ENCODE peak calls at places on chromosomes 6 and 20, in five cellular contexts. Q, L, Y, O and C are unnamed samples.

GRCh38 chr6:2162089-2162465 is 83.3 kb downstream of the GMDS start:
- DNase-seq in Q (no peak), L (no peak), Y (no peak), O (peak; percentile 32), C (no peak)

GRCh38 chr20:54525906-54526596 is 50.7 kb downstream of the DOK5 start:
- DNase-seq in Q (peak; percentile 50), L (no peak), Y (no peak), O (no peak), C (no peak)

GRCh38 chr20:15278041-15278440 is 940.6 kb upstream of the FLRT3 start:
- DNase-seq in Q (no peak), L (no peak), Y (no peak), O (no peak), C (no peak)

GRCh38 chr6:54017877-54018276 is 93.4 kb upstream of the MLIP start:
- DNase-seq in Q (no peak), L (no peak), Y (no peak), O (no peak), C (no peak)

GRCh38 chr6:100962466-100962865 is 81.3 kb upstream of the ASCC3 start:
- DNase-seq in Q (no peak), L (no peak), Y (no peak), O (no peak), C (no peak)

GRCh38 chr20:1629321-1629720 is 9.5 kb upstream of the SIRPB1 start:
- DNase-seq in Q (no peak), L (no peak), Y (no peak), O (no peak), C (no peak)

GRCh38 chr20:49161428-49162152 is 26.5 kb downstream of the STAU1 start:
- DNase-seq in Q (no peak), L (no peak), Y (no peak), O (no peak), C (no peak)

GRCh38 chr6:37809144-37809543 is 10.4 kb upstream of the ZFAND3 start:
- DNase-seq in Q (no peak), L (no peak), Y (no peak), O (no peak), C (no peak)

GRCh38 chr20:49388790-49389189 is 93.7 kb downstream of the KCNB1 start:
- DNase-seq in Q (no peak), L (no peak), Y (no peak), O (no peak), C (no peak)

GRCh38 chr6:168675933-168676551 is 235.1 kb downstream of the SMOC2 start:
- DNase-seq in Q (no peak), L (no peak), Y (no peak), O (no peak), C (no peak)

GRCh38 chr6:5997420-5998093 is 9.2 kb downstream of the NRN1 start:
- DNase-seq in Q (peak; percentile 86), L (no peak), Y (no peak), O (no peak), C (no peak)

GRCh38 chr6:139013185-139013800 is 15.3 kb upstream of the ABRACL start:
- DNase-seq in Q (no peak), L (no peak), Y (no peak), O (no peak), C (no peak)

GRCh38 chr20:36462440-36463211 is 78.7 kb upstream of the MYL9 start:
- DNase-seq in Q (peak; percentile 74), L (no peak), Y (no peak), O (no peak), C (no peak)

GRCh38 chr6:36104836-36105235 is 25.5 kb upstream of the MAPK13 start:
- DNase-seq in Q (no peak), L (no peak), Y (no peak), O (no peak), C (peak; percentile 10)

GRCh38 chr20:19407731-19408130 is 195.3 kb downstream of the SLC24A3 start:
- DNase-seq in Q (no peak), L (peak; percentile 78), Y (no peak), O (no peak), C (no peak)

GRCh38 chr20:47466193-47466592 is 35.5 kb upstream of the NCOA3 start:
- DNase-seq in Q (no peak), L (no peak), Y (no peak), O (no peak), C (no peak)

GRCh38 chr6:24052632-24053031 is 73.4 kb upstream of the NRSN1 start:
- DNase-seq in Q (no peak), L (no peak), Y (no peak), O (no peak), C (no peak)

DNA sequence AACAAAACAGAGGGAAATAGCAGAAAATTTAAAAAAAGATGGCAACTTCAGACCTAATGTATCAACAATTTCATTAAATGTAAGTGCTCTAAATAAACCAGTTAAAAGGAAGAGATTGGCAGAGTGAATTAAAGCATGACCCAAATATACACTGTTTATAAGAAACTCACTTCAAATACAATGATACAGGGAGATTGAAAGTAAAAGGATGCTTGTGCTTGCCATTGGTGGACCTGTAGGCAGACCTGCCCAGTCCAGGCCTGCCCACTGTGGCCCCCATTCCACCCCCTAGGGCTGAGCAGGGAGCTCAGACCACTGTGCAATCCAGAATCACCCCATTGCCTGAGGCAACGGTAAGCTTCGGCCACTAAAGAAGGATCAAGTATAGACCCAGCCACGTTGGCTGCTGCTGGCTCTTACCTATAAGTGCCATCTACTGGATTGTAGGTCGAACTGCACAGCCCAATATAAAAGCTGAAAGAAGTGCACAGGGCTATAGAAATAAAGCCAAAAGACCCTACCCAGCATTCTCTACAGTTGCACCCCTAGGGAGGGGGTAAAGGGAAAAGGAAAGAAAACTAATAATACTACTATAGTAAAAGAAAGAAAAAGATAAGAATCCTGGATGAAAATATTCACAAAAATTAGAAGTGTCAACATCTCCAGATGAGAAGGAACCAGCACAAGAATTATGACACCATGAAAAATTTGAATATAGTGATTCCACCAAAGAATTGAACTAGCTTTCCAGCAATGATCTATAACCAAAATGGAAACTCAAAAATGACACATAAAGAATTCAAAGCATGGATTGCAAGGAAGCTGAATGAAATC is 36.1 kb downstream of the PSMB1 start:
- DNase-seq in Q (peak; percentile 80), L (peak; percentile 19), Y (peak; percentile 50), O (peak; percentile 48), C (peak; percentile 31)
- H3K4me3 ChIP-seq in Q (no peak overlapping the region), L (no peak overlapping the region), Y (peak overlapping the region; percentile 45), O (no peak overlapping the region), C (no peak overlapping the region)

DNA sequence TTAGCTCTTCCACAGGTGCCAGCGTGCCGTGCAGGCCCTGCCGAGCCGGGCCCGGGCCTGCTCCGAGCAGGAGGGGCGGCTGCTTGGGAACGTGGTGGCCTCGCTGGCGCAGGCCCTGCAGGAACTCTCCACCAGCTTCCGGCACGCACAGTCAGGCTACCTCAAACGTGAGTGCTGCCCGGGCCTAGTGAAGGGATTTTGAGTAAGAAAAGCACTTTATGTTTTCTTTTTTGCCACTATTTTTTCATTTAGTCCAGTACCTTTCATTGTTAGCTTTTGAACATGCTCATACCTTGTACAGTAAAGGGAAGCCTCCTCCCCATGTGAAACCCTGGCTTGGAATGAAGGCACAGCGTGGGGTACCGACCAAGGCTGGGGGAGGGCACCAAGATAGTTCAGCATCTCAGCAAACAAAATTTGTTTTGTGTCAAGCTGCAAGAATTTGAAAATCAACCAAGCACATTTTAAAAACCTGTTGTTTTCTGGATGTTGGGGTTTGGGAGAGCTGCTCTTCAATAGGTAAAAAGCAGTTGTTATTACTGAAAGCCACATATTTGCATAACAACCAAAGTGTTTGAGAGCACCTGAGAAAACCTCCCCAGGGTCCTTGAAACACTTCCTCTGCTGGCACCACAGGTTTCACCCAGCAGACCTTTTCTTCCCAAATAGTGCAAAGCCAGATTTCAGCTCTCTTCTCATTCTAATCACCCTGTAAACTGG is 18.4 kb downstream of the STX16 start:
- DNase-seq in Q (peak; percentile 90), L (no peak), Y (no peak), O (no peak), C (no peak)
- H3K4me3 ChIP-seq in Q (no peak overlapping the region), L (no peak overlapping the region), Y (no peak overlapping the region), O (no peak overlapping the region), C (no peak overlapping the region)

GRCh38 chr6:3748726-3749389 is 2.7 kb downstream of the PXDC1 start:
- DNase-seq in Q (no peak), L (no peak), Y (no peak), O (no peak), C (no peak)

GRCh38 chr6:3750324-3751018 is 1.0 kb downstream of the PXDC1 start:
- DNase-seq in Q (peak; percentile 82), L (peak; percentile 88), Y (no peak), O (no peak), C (no peak)

GRCh38 chr6:3749390-3749978 is 2.0 kb downstream of the PXDC1 start:
- DNase-seq in Q (no peak), L (peak; percentile 74), Y (no peak), O (no peak), C (no peak)

GRCh38 chr6:3751019-3751729 is at the start of gene PXDC1:
- DNase-seq in Q (peak; percentile 75), L (no peak), Y (peak; percentile 35), O (no peak), C (no peak)

DNA sequence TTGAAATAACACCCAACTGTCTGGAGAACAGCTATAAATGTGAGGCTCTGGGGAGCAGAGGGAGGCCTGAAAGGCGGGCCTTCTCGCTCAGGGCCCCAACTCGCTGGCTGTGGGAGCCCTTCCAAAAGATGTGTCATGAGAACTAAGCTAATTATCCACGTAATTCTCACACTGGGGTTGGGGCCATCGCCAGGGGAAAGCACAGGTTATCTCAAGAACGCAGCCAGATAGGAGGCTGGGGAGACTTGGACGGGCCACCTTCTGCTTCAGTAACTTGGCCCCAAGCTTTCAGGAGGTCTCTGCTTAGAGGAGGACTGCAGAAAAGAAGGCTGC is 1.6 kb downstream of the PXDC1 start:
- DNase-seq in Q (no peak), L (peak; percentile 72), Y (no peak), O (no peak), C (no peak)
- H3K4me3 ChIP-seq in Q (peak overlapping the region; percentile 71), L (peak overlapping the region; percentile 99), Y (no peak overlapping the region), O (peak overlapping the region; percentile 47), C (peak overlapping the region; percentile 92)

GRCh38 chr20:61387961-61388360 is 135.9 kb downstream of the CDH4 start:
- DNase-seq in Q (no peak), L (no peak), Y (no peak), O (no peak), C (no peak)

GRCh38 chr20:61385731-61386130 is 133.7 kb downstream of the CDH4 start:
- DNase-seq in Q (no peak), L (no peak), Y (no peak), O (no peak), C (no peak)

GRCh38 chr20:61389077-61389476 is 137.0 kb downstream of the CDH4 start:
- DNase-seq in Q (no peak), L (no peak), Y (no peak), O (no peak), C (no peak)

GRCh38 chr20:61385316-61385715 is 133.3 kb downstream of the CDH4 start:
- DNase-seq in Q (no peak), L (no peak), Y (no peak), O (no peak), C (no peak)

DNA sequence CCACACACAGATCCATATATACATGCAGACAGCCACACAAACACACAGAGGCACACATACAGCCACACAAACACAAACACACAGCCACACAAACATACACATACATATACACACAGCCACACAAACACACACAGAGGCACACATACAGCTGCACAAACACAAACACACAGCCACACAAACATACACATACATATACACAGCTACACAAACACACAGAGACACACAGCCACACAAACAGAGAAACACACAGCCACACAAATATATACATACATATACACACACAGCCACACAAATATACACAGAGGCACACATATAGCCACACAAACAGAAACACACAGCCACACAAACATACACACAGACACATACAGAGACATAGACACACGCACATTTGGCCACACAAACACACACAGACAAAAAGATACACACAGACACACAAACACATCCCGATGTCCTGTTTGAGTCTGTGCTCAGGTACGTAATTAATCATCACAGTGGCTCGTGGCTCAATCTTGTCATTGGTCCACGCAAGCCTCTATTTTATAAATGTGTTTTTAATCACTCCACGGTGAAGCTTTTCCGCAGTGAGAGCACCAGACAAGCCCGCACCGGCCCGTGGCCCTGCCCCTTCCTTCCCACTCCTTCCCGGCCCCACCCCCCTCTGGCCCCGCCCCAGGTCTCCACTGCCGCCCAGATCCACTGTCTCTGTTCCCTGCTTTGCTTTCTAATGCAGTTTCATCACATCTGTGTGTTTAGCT is 135.3 kb downstream of the CDH4 start:
- DNase-seq in Q (peak; percentile 85), L (peak; percentile 28), Y (no peak), O (no peak), C (no peak)
- H3K4me3 ChIP-seq in Q (no peak overlapping the region), L (no peak overlapping the region), Y (no peak overlapping the region), O (no peak overlapping the region), C (peak overlapping the region; percentile 10)